ENCODE peak calls at places on chromosomes 2 and 18, in eight cellular contexts. M is A549, Z is IMR-90, R is heart right ventricle, T is hepatocyte, S is cardiac muscle cell, P is fibroblast of the aortic adventitia, Y is HFF-Myc. W is an unnamed sample.

GRCh38 chr2:86518498-86518897 is 44.7 kb downstream of the CHMP3 start:
- DNase-seq in M (no peak), Z (no peak), R (peak; percentile 36), T (peak; percentile 8), S (peak; percentile 33), P (peak; percentile 26), Y (peak; percentile 1), W (no peak)

GRCh38 chr2:239040152-239040761 is 192.4 kb downstream of the TWIST2 start:
- DNase-seq in M (no peak), Z (no peak), R (no peak), T (no peak), S (no peak), P (no peak), Y (no peak), W (no peak)

GRCh38 chr2:10817413-10817812 is 4.8 kb upstream of the PDIA6 start:
- DNase-seq in M (peak; percentile 51), Z (no peak), R (no peak), T (peak; percentile 44), S (no peak), P (no peak), Y (no peak), W (peak; percentile 34)

GRCh38 chr2:235077046-235077445 is 125.2 kb downstream of the SH3BP4 start:
- DNase-seq in M (no peak), Z (no peak), R (no peak), T (no peak), S (no peak), P (no peak), Y (no peak), W (no peak)

GRCh38 chr18:47204908-47205522 is 28.9 kb upstream of the IER3IP1 start:
- DNase-seq in M (peak; percentile 18), Z (peak; percentile 27), R (peak; percentile 15), T (peak; percentile 65), S (peak; percentile 60), P (peak; percentile 52), Y (no peak), W (peak; percentile 61)

GRCh38 chr2:218393750-218394290 is 5.8 kb upstream of the CTDSP1 start:
- DNase-seq in M (no peak), Z (no peak), R (no peak), T (peak; percentile 2), S (no peak), P (no peak), Y (no peak), W (no peak)

GRCh38 chr2:33765122-33765521 is 166.0 kb upstream of the FAM98A start:
- DNase-seq in M (no peak), Z (no peak), R (peak; percentile 6), T (peak; percentile 37), S (no peak), P (no peak), Y (no peak), W (no peak)

GRCh38 chr2:55418512-55419235 is 982 bp downstream of the CCDC88A start:
- DNase-seq in M (no peak), Z (no peak), R (no peak), T (no peak), S (no peak), P (peak; percentile 11), Y (no peak), W (peak; percentile 36)

GRCh38 chr2:236052926-236053846 is 115.0 kb downstream of the GBX2 start:
- DNase-seq in M (no peak), Z (no peak), R (no peak), T (no peak), S (no peak), P (no peak), Y (no peak), W (no peak)

DNA sequence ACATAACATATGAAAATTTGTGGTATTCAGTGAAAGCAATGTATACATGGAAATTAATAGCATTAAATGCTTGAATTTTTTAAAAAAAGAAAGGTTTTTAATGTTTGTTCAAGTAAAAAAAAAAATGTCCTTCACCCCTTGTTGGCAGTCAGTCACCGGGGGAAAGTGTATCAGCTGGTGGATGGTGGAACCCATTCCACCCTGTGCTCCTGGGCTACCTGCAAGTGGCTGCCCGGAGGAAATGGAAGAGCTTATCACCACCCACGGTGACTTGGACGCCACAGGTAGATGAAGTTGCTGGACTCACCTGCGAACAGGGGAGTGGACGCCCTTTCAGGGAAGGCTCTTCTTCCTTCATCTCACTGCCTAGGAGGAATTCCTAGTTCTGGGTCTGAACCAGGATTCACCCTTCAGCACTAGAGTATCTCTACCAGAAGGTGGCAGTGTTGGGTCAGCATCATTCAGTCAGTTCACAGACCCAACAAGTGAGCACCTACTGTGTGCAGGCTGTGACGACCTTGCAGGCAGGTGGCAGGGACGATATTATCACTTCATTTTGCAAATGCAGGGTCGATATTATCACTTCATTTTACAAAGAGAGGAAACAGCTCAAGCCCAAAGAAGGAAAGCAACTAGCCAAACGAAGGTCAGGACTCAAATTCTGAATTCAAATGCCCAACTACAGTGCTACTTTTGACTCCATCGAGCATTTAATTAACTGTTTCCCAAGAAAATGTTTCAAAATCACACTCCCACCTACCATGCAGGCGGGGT is 35.8 kb downstream of the CIB4 start:
- DNase-seq in M (peak; percentile 73), Z (peak; percentile 48), R (no peak), T (peak; percentile 75), S (peak; percentile 64), P (peak; percentile 65), Y (peak; percentile 17), W (peak; percentile 73)
- TF ChIP-seq CTCF in M (peak; percentile 97), Z (peak; percentile 75), R (peak; percentile 54), T (peak; percentile 95), S (peak; percentile 91), P (peak; percentile 86), Y (peak; percentile 83), W (peak; percentile 83)

GRCh38 chr18:22783245-22783644 is 149.9 kb upstream of the RBBP8 start:
- DNase-seq in M (no peak), Z (no peak), R (no peak), T (no peak), S (no peak), P (no peak), Y (no peak), W (no peak)

GRCh38 chr18:22789600-22789999 is 143.5 kb upstream of the RBBP8 start:
- DNase-seq in M (no peak), Z (no peak), R (no peak), T (no peak), S (no peak), P (no peak), Y (no peak), W (no peak)

GRCh38 chr18:22778996-22779395 is 154.1 kb upstream of the RBBP8 start:
- DNase-seq in M (no peak), Z (no peak), R (peak; percentile 61), T (no peak), S (peak; percentile 15), P (no peak), Y (no peak), W (peak; percentile 22)

GRCh38 chr18:22783662-22784076 is 149.5 kb upstream of the RBBP8 start:
- DNase-seq in M (no peak), Z (no peak), R (no peak), T (peak; percentile 10), S (no peak), P (no peak), Y (no peak), W (no peak)
- TF ChIP-seq CTCF in M (no peak), Z (no peak), R (no peak), T (no peak), S (no peak), P (no peak), Y (no peak), W (no peak)

DNA sequence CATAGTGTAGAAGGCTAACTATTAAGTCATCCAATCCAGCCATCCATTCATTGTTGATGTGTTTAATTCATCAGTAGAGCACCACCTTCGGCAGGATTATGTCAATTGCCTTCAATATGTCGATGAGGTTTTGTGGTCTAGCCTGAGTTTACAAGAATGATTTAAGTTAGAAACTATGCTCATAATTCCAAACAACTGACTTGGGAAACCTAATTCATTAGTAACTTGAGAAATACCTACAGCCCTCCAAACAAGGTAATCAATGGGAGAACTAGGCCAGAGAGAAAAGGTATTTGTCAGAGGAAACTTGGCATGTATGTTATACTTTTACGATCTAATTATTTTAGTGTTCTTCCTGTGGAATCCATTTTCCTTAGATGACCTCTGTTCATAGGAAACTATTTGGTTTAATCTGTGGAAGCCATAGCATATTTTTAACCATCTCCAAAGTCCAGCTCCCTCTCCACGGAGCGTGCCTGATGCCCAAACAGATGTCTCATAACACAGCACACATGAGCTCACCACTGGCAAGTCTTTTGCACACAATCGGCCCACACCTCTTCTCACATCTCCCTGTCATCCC is 148.5 kb downstream of the GFPT1 start:
- DNase-seq in M (no peak), Z (peak; percentile 95), R (no peak), T (no peak), S (no peak), P (peak; percentile 60), Y (peak; percentile 46), W (no peak)
- TF ChIP-seq CTCF in M (no peak), Z (no peak), R (no peak), T (no peak), S (no peak), P (no peak), Y (no peak), W (no peak)

DNA sequence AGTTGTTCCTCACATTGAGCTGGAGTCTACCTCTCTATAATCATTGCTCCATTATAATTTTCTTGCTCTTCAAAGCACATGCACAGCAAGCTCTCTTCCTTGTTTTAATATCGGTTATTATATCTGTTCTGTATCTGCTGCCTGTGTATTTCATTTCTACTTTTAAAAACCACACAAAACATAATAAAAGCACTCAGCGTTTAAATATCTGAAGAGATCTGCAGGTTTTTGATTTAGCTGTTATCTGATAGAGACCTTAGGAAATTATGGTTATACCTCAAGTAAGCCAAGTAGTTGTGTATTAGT is 49.0 kb downstream of the SERPINB7 start:
- DNase-seq in M (no peak), Z (no peak), R (no peak), T (no peak), S (no peak), P (no peak), Y (no peak), W (no peak)
- TF ChIP-seq CTCF in M (no peak), Z (no peak), R (no peak), T (no peak), S (no peak), P (no peak), Y (no peak), W (no peak)

W was measured in MCF 10A.